ENCODE peak calls at places on chromosomes 5 and 9, in eight cellular contexts. One of them, this sample, is unnamed.

GRCh38 chr9:120099064-120099463 is 480.9 kb downstream of the CDK5RAP2 start:
- DNase-seq in cardiac muscle cell: no peak
- DNase-seq in activated naive CD4-positive, alpha-beta T cell treated with anti-CD3 and anti-CD28 coated beads for 36 hours: no peak
- DNase-seq in CD8-positive, alpha-beta T cell: no peak
- DNase-seq in ELF-1: no peak
- DNase-seq in stimulated activated CD8-positive, alpha-beta memory T cell treated with anti-CD3 and anti-CD28 coated beads, Interleukin-2, amount 100 ng/mL, for 1 hour: no peak
- DNase-seq in nucleus accumbens: no peak
- DNase-seq in left lung: no peak
- DNase-seq in this sample: no peak

GRCh38 chr9:119003882-119004617 is 365.2 kb downstream of the BRINP1 start:
- DNase-seq in cardiac muscle cell: no peak
- DNase-seq in activated naive CD4-positive, alpha-beta T cell treated with anti-CD3 and anti-CD28 coated beads for 36 hours: no peak
- DNase-seq in CD8-positive, alpha-beta T cell: no peak
- DNase-seq in ELF-1: no peak
- DNase-seq in stimulated activated CD8-positive, alpha-beta memory T cell treated with anti-CD3 and anti-CD28 coated beads, Interleukin-2, amount 100 ng/mL, for 1 hour: no peak
- DNase-seq in nucleus accumbens: no peak
- DNase-seq in left lung: no peak
- DNase-seq in this sample: no peak

GRCh38 chr5:115456539-115456938 is 88.0 kb downstream of the FEM1C start:
- DNase-seq in cardiac muscle cell: no peak
- DNase-seq in activated naive CD4-positive, alpha-beta T cell treated with anti-CD3 and anti-CD28 coated beads for 36 hours: no peak
- DNase-seq in CD8-positive, alpha-beta T cell: no peak
- DNase-seq in ELF-1: no peak
- DNase-seq in stimulated activated CD8-positive, alpha-beta memory T cell treated with anti-CD3 and anti-CD28 coated beads, Interleukin-2, amount 100 ng/mL, for 1 hour: no peak
- DNase-seq in nucleus accumbens: no peak
- DNase-seq in left lung: no peak
- DNase-seq in this sample: no peak

GRCh38 chr9:98851730-98852462 is 44.4 kb downstream of the GALNT12 start:
- DNase-seq in cardiac muscle cell: no peak
- DNase-seq in activated naive CD4-positive, alpha-beta T cell treated with anti-CD3 and anti-CD28 coated beads for 36 hours: peak
- DNase-seq in CD8-positive, alpha-beta T cell: no peak
- DNase-seq in ELF-1: peak
- DNase-seq in stimulated activated CD8-positive, alpha-beta memory T cell treated with anti-CD3 and anti-CD28 coated beads, Interleukin-2, amount 100 ng/mL, for 1 hour: no peak
- DNase-seq in nucleus accumbens: no peak
- DNase-seq in left lung: no peak
- DNase-seq in this sample: no peak

GRCh38 chr5:143002459-143003327 is 232.5 kb downstream of the ARHGAP26 start:
- DNase-seq in cardiac muscle cell: no peak
- DNase-seq in activated naive CD4-positive, alpha-beta T cell treated with anti-CD3 and anti-CD28 coated beads for 36 hours: peak
- DNase-seq in CD8-positive, alpha-beta T cell: peak
- DNase-seq in ELF-1: no peak
- DNase-seq in stimulated activated CD8-positive, alpha-beta memory T cell treated with anti-CD3 and anti-CD28 coated beads, Interleukin-2, amount 100 ng/mL, for 1 hour: peak
- DNase-seq in nucleus accumbens: no peak
- DNase-seq in left lung: no peak
- DNase-seq in this sample: no peak

GRCh38 chr9:97474373-97474925 is 27.0 kb upstream of the TMOD1 start:
- DNase-seq in cardiac muscle cell: no peak
- DNase-seq in activated naive CD4-positive, alpha-beta T cell treated with anti-CD3 and anti-CD28 coated beads for 36 hours: no peak
- DNase-seq in CD8-positive, alpha-beta T cell: no peak
- DNase-seq in ELF-1: no peak
- DNase-seq in stimulated activated CD8-positive, alpha-beta memory T cell treated with anti-CD3 and anti-CD28 coated beads, Interleukin-2, amount 100 ng/mL, for 1 hour: no peak
- DNase-seq in nucleus accumbens: no peak
- DNase-seq in left lung: no peak
- DNase-seq in this sample: no peak

GRCh38 chr9:108099854-108100253 is 610.3 kb upstream of the KLF4 start:
- DNase-seq in cardiac muscle cell: no peak
- DNase-seq in activated naive CD4-positive, alpha-beta T cell treated with anti-CD3 and anti-CD28 coated beads for 36 hours: no peak
- DNase-seq in CD8-positive, alpha-beta T cell: no peak
- DNase-seq in ELF-1: no peak
- DNase-seq in stimulated activated CD8-positive, alpha-beta memory T cell treated with anti-CD3 and anti-CD28 coated beads, Interleukin-2, amount 100 ng/mL, for 1 hour: no peak
- DNase-seq in nucleus accumbens: no peak
- DNase-seq in left lung: no peak
- DNase-seq in this sample: no peak

GRCh38 chr5:13859285-13859684 is 85.2 kb downstream of the DNAH5 start:
- DNase-seq in cardiac muscle cell: no peak
- DNase-seq in activated naive CD4-positive, alpha-beta T cell treated with anti-CD3 and anti-CD28 coated beads for 36 hours: no peak
- DNase-seq in CD8-positive, alpha-beta T cell: no peak
- DNase-seq in ELF-1: no peak
- DNase-seq in stimulated activated CD8-positive, alpha-beta memory T cell treated with anti-CD3 and anti-CD28 coated beads, Interleukin-2, amount 100 ng/mL, for 1 hour: no peak
- DNase-seq in nucleus accumbens: no peak
- DNase-seq in left lung: no peak
- DNase-seq in this sample: no peak

GRCh38 chr5:76953551-76954382 is 922 bp downstream of the CRHBP start:
- DNase-seq in cardiac muscle cell: peak
- DNase-seq in activated naive CD4-positive, alpha-beta T cell treated with anti-CD3 and anti-CD28 coated beads for 36 hours: no peak
- DNase-seq in CD8-positive, alpha-beta T cell: no peak
- DNase-seq in ELF-1: peak
- DNase-seq in stimulated activated CD8-positive, alpha-beta memory T cell treated with anti-CD3 and anti-CD28 coated beads, Interleukin-2, amount 100 ng/mL, for 1 hour: no peak
- DNase-seq in nucleus accumbens: no peak
- DNase-seq in left lung: peak
- DNase-seq in this sample: no peak

GRCh38 chr9:111966851-111967250 is 70.2 kb downstream of the UGCG start:
- DNase-seq in cardiac muscle cell: no peak
- DNase-seq in activated naive CD4-positive, alpha-beta T cell treated with anti-CD3 and anti-CD28 coated beads for 36 hours: peak
- DNase-seq in CD8-positive, alpha-beta T cell: no peak
- DNase-seq in ELF-1: no peak
- DNase-seq in stimulated activated CD8-positive, alpha-beta memory T cell treated with anti-CD3 and anti-CD28 coated beads, Interleukin-2, amount 100 ng/mL, for 1 hour: no peak
- DNase-seq in nucleus accumbens: no peak
- DNase-seq in left lung: no peak
- DNase-seq in this sample: no peak

GRCh38 chr5:107959573-107960279 is 289.0 kb upstream of the EFNA5 start:
- DNase-seq in cardiac muscle cell: no peak
- DNase-seq in activated naive CD4-positive, alpha-beta T cell treated with anti-CD3 and anti-CD28 coated beads for 36 hours: no peak
- DNase-seq in CD8-positive, alpha-beta T cell: no peak
- DNase-seq in ELF-1: no peak
- DNase-seq in stimulated activated CD8-positive, alpha-beta memory T cell treated with anti-CD3 and anti-CD28 coated beads, Interleukin-2, amount 100 ng/mL, for 1 hour: no peak
- DNase-seq in nucleus accumbens: no peak
- DNase-seq in left lung: no peak
- DNase-seq in this sample: no peak

GRCh38 chr5:156951354-156951753 is 11.7 kb downstream of the TIMD4 start:
- DNase-seq in cardiac muscle cell: no peak
- DNase-seq in activated naive CD4-positive, alpha-beta T cell treated with anti-CD3 and anti-CD28 coated beads for 36 hours: no peak
- DNase-seq in CD8-positive, alpha-beta T cell: peak
- DNase-seq in ELF-1: no peak
- DNase-seq in stimulated activated CD8-positive, alpha-beta memory T cell treated with anti-CD3 and anti-CD28 coated beads, Interleukin-2, amount 100 ng/mL, for 1 hour: no peak
- DNase-seq in nucleus accumbens: no peak
- DNase-seq in left lung: no peak
- DNase-seq in this sample: no peak

This sample was measured in suprapubic skin.